ENCODE peak calls at places on chromosome 13, in five cellular contexts. D is stimulated activated CD4-positive, alpha-beta T cell treated with anti-CD3 and anti-CD28 coated beads, Interleukin-1b, Interleukin-23, amount 100 ng/mL, for 24 hours; I is NCI-H2227 treated with DMSO at 0.1 percent for 48 hours; G is NCI-H510A; W is Calu3. F is an unnamed sample.

GRCh38 chr13:20465218-20465879 is 60.3 kb downstream of the CRYL1 start:
- DNase-seq in D (no peak), I (no peak), G (no peak), W (no peak), F (no peak)

GRCh38 chr13:48571121-48571901 is 38.4 kb upstream of the RCBTB2 start:
- DNase-seq in D (no peak), I (no peak), G (no peak), W (no peak), F (no peak)

GRCh38 chr13:48121733-48122132 is 26.8 kb upstream of the MED4 start:
- DNase-seq in D (no peak), I (no peak), G (no peak), W (no peak), F (no peak)

GRCh38 chr13:19604306-19604705 is 29.2 kb upstream of the MPHOSPH8 start:
- DNase-seq in D (no peak), I (no peak), G (no peak), W (no peak), F (no peak)

GRCh38 chr13:35923347-35923746 is 207.8 kb downstream of the DCLK1 start:
- DNase-seq in D (no peak), I (no peak), G (no peak), W (no peak), F (no peak)

GRCh38 chr13:20193924-20194631 is 1.3 kb upstream of the GJB2 start:
- DNase-seq in D (no peak), I (no peak), G (no peak), W (no peak), F (no peak)

GRCh38 chr13:95100525-95101121 is 200.6 kb downstream of the ABCC4 start:
- DNase-seq in D (no peak), I (no peak), G (no peak), W (no peak), F (no peak)

GRCh38 chr13:38361551-38362262 is 12.1 kb downstream of the UFM1 start:
- DNase-seq in D (no peak), I (no peak), G (no peak), W (no peak), F (no peak)

GRCh38 chr13:110509971-110510786 is 51.3 kb downstream of the RAB20 start:
- DNase-seq in D (no peak), I (no peak), G (no peak), W (no peak), F (no peak)

GRCh38 chr13:114067381-114067885 is 65.0 kb downstream of the RASA3 start:
- DNase-seq in D (no peak), I (no peak), G (no peak), W (no peak), F (peak)

GRCh38 chr13:74450976-74451375 is 316.8 kb upstream of the KLF12 start:
- DNase-seq in D (no peak), I (no peak), G (no peak), W (no peak), F (no peak)